ENCODE peak calls at places on chromosomes 3 and 15, in nine cellular contexts. F is Calu3, W is foreskin fibroblast, K is A549, I is AG09309, H is right lobe of liver, O is uterus, B is HFFc6, Z is cardiac muscle cell. R is an unnamed sample.
A peak's percentile ranks its signal among the peaks of the same experiment; 100 is the strongest.

GRCh38 chr3:134313839-134314587 is 60.2 kb downstream of the AMOTL2 start:
- DNase-seq in B (no peak), K (no peak), I (no peak), Z (no peak), W (no peak), H (no peak), O (no peak), F (no peak), R (no peak)

GRCh38 chr3:185763347-185764010 is 61.4 kb downstream of the IGF2BP2 start:
- DNase-seq in F (no peak), B (peak; percentile 12), H (no peak), K (no peak), W (no peak), Z (no peak), I (no peak), O (no peak), R (no peak)

GRCh38 chr15:83310521-83311456 is 26.3 kb upstream of the BNC1 start:
- DNase-seq in H (no peak), B (no peak), K (no peak), O (no peak), I (no peak), F (no peak), Z (no peak), W (no peak), R (no peak)

GRCh38 chr3:160134964-160135363 is 90.3 kb upstream of the C3orf80 start:
- DNase-seq in F (no peak), W (peak; percentile 63), B (peak; percentile 42), Z (no peak), I (peak; percentile 78), H (no peak), O (no peak), K (no peak), R (peak; percentile 47)

GRCh38 chr3:12869025-12869695 is 27.8 kb upstream of the RPL32 start:
- DNase-seq in W (no peak), K (no peak), I (no peak), F (peak; percentile 70), B (no peak), Z (peak; percentile 80), H (no peak), O (peak; percentile 37), R (no peak)

GRCh38 chr3:136532766-136533165 is 219.4 kb downstream of the STAG1 start:
- DNase-seq in K (no peak), I (no peak), F (no peak), W (no peak), O (no peak), H (no peak), B (no peak), Z (no peak), R (no peak)

GRCh38 chr15:41778503-41778902 is 4.2 kb downstream of the MAPKBP1 start:
- DNase-seq in I (no peak), K (no peak), B (no peak), O (no peak), F (no peak), H (no peak), W (no peak), Z (no peak), R (no peak)

GRCh38 chr3:98763814-98764691 is 913 bp downstream of the ST3GAL6 start:
- DNase-seq in I (no peak), O (no peak), H (no peak), B (no peak), K (no peak), Z (no peak), W (no peak), F (no peak), R (no peak)

GRCh38 chr3:159884661-159885402 is 103.8 kb upstream of the IL12A start:
- DNase-seq in Z (peak; percentile 32), F (peak; percentile 17), K (peak; percentile 44), I (no peak), W (no peak), H (no peak), B (peak; percentile 40), O (no peak), R (no peak)

GRCh38 chr3:155805802-155806618 is at the start of gene C3orf33:
- DNase-seq in F (peak; percentile 93), I (no peak), H (peak; percentile 74), K (peak; percentile 72), Z (peak; percentile 81), O (peak; percentile 62), B (peak; percentile 24), W (peak; percentile 53), R (no peak)

GRCh38 chr3:133444071-133444774 is 44.4 kb downstream of the BFSP2 start:
- DNase-seq in I (no peak), O (no peak), H (no peak), Z (no peak), B (no peak), F (peak; percentile 63), W (no peak), K (peak; percentile 84), R (no peak)

GRCh38 chr15:89893696-89894450 is at the start of gene AP3S2:
- DNase-seq in W (peak; percentile 93), K (peak; percentile 98), Z (peak; percentile 92), H (peak; percentile 93), B (peak; percentile 94), F (peak; percentile 96), O (peak; percentile 90), I (peak; percentile 71), R (peak; percentile 41)

GRCh38 chr15:37907136-37907535 is 27.3 kb upstream of the TMCO5A start:
- DNase-seq in W (no peak), H (no peak), B (no peak), F (peak; percentile 24), K (peak; percentile 2), O (no peak), I (no peak), Z (no peak), R (no peak)

GRCh38 chr15:39692464-39693327 is 89.9 kb downstream of the FSIP1 start:
- DNase-seq in I (no peak), Z (no peak), B (no peak), H (no peak), O (no peak), W (no peak), F (no peak), K (no peak), R (no peak)

DNA sequence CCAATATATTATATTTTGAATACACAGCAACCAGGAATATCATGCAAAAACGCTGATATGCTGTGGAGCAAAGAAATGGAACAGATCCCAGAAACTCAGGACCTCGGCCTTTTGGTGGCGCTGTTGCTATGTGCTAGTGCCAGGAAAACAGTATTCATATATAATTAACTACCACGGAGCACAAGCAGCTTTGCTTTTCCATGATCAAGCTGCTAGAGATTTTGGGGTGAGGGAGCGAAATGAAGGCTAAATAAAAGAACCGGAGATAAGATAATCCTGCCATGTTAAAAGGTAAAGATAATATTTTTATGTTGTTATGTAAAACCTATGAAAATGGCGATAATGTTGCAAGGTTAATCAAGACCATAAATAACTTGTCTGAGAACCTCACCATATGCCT is 157.7 kb upstream of the FAM3D start:
- DNase-seq in B (peak; percentile 71), K (peak; percentile 46), W (peak; percentile 62), Z (peak; percentile 80), F (peak; percentile 70), H (peak; percentile 44), I (peak; percentile 39), O (no peak), R (no peak)
- TF ChIP-seq CTCF in B (peak; percentile 92), K (peak; percentile 51), W (peak; percentile 84), Z (peak; percentile 72), F (peak; percentile 46), H (peak; percentile 39), I (peak; percentile 80), O (peak; percentile 11), R (peak; percentile 84)

DNA sequence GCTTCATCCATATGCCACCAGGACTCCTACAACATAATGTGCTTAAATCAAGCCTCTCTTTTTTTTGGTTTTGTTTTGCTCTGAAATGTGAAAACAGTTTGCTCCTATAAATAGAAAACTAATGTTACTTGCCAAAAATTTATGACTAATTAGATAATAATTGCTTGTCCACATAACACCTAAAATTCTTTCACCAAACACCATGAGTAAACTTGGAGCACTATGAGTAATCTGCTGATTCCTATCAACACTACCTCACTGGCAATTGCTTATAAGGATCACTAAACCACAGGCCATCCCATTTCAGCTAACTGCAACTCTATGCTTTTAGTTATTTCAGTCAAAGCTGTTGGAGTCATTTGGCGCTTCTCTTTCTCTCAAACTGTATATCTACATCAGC is 252.7 kb downstream of the EPHA3 start:
- DNase-seq in K (no peak), H (no peak), I (no peak), O (no peak), F (no peak), B (no peak), Z (no peak), W (peak; percentile 37), R (no peak)
- TF ChIP-seq CTCF in K (no peak), H (no peak), I (no peak), O (no peak), F (no peak), B (no peak), Z (no peak), W (no peak), R (no peak)

DNA sequence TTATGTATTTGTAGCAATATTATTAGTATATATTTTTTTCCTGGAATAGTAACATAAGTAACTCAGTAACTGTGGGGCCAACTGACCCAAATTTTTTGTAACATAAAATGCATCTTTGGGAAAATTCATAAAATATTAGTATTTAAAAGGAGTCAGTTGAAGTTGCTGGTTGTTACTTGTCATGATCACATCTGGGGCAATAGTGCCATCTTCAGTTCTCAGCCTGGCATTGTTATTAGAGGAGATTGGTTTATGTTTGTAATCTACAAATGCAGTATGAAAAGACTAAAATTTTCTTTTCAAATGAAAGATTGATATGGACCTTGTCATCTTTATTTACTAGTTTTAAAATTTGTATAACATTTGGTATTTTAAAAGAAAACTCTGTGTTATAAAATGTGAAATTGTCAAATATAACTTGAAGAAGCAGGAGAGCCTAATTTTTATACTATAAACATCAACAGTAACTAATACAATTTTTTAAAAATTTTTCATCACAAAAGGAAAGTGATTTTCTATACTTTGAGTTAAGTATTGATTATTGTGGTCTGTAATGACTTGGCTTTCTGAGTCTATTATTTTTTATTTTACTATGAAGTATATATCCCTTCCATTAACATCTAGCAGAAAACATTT is 38.8 kb upstream of the MLF1 start:
- DNase-seq in B (peak; percentile 50), H (no peak), K (peak; percentile 71), Z (peak; percentile 23), I (no peak), W (peak; percentile 28), O (no peak), F (peak; percentile 50), R (peak; percentile 7)
- TF ChIP-seq CTCF in B (peak; percentile 77), H (peak; percentile 47), K (peak; percentile 83), Z (peak; percentile 65), I (peak; percentile 66), W (peak; percentile 65), O (peak; percentile 25), F (peak; percentile 73), R (peak; percentile 63)

GRCh38 chr3:8503461-8503860 is 1.8 kb downstream of the LMCD1 start:
- DNase-seq in O (no peak), Z (no peak), K (peak; percentile 57), F (no peak), H (no peak), I (no peak), B (peak; percentile 37), W (no peak), R (no peak)

GRCh38 chr3:8501388-8502131 is at the start of gene LMCD1:
- DNase-seq in F (peak; percentile 95), B (peak; percentile 95), K (peak; percentile 97), Z (peak; percentile 98), H (peak; percentile 97), O (peak; percentile 96), W (peak; percentile 96), I (peak; percentile 78), R (peak; percentile 87)

GRCh38 chr3:8505621-8506020 is 4.0 kb downstream of the LMCD1 start:
- DNase-seq in I (no peak), Z (no peak), F (no peak), B (no peak), O (no peak), W (no peak), H (peak; percentile 79), K (no peak), R (no peak)

GRCh38 chr3:8504611-8504973 is 3.0 kb downstream of the LMCD1 start:
- DNase-seq in O (no peak), B (no peak), F (no peak), K (no peak), W (no peak), I (no peak), H (no peak), Z (no peak), R (no peak)

GRCh38 chr3:8503871-8504610 is 2.4 kb downstream of the LMCD1 start:
- DNase-seq in B (no peak), Z (no peak), O (no peak), W (no peak), F (no peak), K (peak; percentile 42), H (no peak), I (no peak), R (no peak)
- TF ChIP-seq CTCF in B (no peak), Z (no peak), O (no peak), W (no peak), F (no peak), K (no peak), H (no peak), I (no peak), R (no peak)